ENCODE peak calls at places on chromosomes 7 and 10, in ten cellular contexts. I, H, B, E, S, W, R, M, V and C are unnamed samples.

GRCh38 chr7:36370046-36370445 is 19.6 kb upstream of the ANLN start:
- DNase-seq in I (no peak), H (no peak), B (peak; percentile 52), E (no peak), S (no peak), W (no peak), R (no peak), M (no peak), V (no peak), C (no peak)

GRCh38 chr10:83142074-83142563 is 997.2 kb upstream of the GHITM start:
- DNase-seq in I (no peak), H (no peak), B (no peak), E (no peak), S (no peak), W (no peak), R (no peak), M (no peak), V (no peak), C (no peak)

GRCh38 chr10:117374506-117375359 is 507 bp downstream of the PDZD8 start:
- DNase-seq in I (peak; percentile 45), H (peak; percentile 9), B (peak; percentile 48), E (no peak), S (peak; percentile 55), W (no peak), R (no peak), M (peak; percentile 27), V (peak; percentile 54), C (peak; percentile 38)

GRCh38 chr10:96261930-96262329 is 9.4 kb downstream of the BLNK start:
- DNase-seq in I (no peak), H (no peak), B (no peak), E (no peak), S (no peak), W (no peak), R (no peak), M (no peak), V (no peak), C (no peak)

GRCh38 chr7:94239661-94240234 is 154.9 kb upstream of the COL1A2 start:
- DNase-seq in I (no peak), H (no peak), B (no peak), E (no peak), S (peak; percentile 27), W (no peak), R (no peak), M (no peak), V (no peak), C (no peak)

GRCh38 chr7:47361746-47362215 is 220.1 kb downstream of the TNS3 start:
- DNase-seq in I (peak; percentile 97), H (peak; percentile 3), B (no peak), E (peak; percentile 56), S (peak; percentile 63), W (peak; percentile 59), R (no peak), M (no peak), V (no peak), C (no peak)

GRCh38 chr10:61836888-61837747 is 64.4 kb upstream of the ARID5B start:
- DNase-seq in I (peak; percentile 79), H (no peak), B (no peak), E (peak; percentile 61), S (no peak), W (no peak), R (no peak), M (no peak), V (no peak), C (no peak)

GRCh38 chr7:158828343-158829020 is 827 bp downstream of the ESYT2 start:
- DNase-seq in I (no peak), H (no peak), B (peak; percentile 36), E (no peak), S (peak; percentile 59), W (no peak), R (no peak), M (no peak), V (peak; percentile 85), C (peak; percentile 37)

GRCh38 chr10:12067336-12067735 is 1.4 kb upstream of the DHTKD1 start:
- DNase-seq in I (peak; percentile 70), H (no peak), B (no peak), E (peak; percentile 41), S (no peak), W (no peak), R (no peak), M (no peak), V (no peak), C (no peak)

GRCh38 chr10:32957341-32958084 is 517 bp downstream of the ITGB1 start:
- DNase-seq in I (no peak), H (no peak), B (peak; percentile 13), E (no peak), S (peak; percentile 60), W (no peak), R (peak; percentile 39), M (no peak), V (peak; percentile 82), C (peak; percentile 52)

GRCh38 chr10:5665380-5666323 is 743 bp downstream of the ASB13 start:
- DNase-seq in I (peak; percentile 26), H (no peak), B (peak; percentile 42), E (no peak), S (peak; percentile 35), W (no peak), R (no peak), M (no peak), V (peak; percentile 76), C (no peak)

GRCh38 chr7:33250421-33250827 is 121.1 kb downstream of the BBS9 start:
- DNase-seq in I (peak; percentile 96), H (no peak), B (no peak), E (peak; percentile 80), S (no peak), W (no peak), R (no peak), M (no peak), V (no peak), C (no peak)

GRCh38 chr10:92110039-92110794 is 180.7 kb downstream of the CPEB3 start:
- DNase-seq in I (peak; percentile 57), H (no peak), B (no peak), E (no peak), S (no peak), W (no peak), R (no peak), M (no peak), V (no peak), C (no peak)

GRCh38 chr10:93235686-93236085 is 162.0 kb downstream of the CYP26A1 start:
- DNase-seq in I (peak; percentile 67), H (no peak), B (no peak), E (no peak), S (no peak), W (no peak), R (no peak), M (no peak), V (no peak), C (no peak)

GRCh38 chr10:111079781-111080180 is 3.0 kb downstream of the ADRA2A start:
- DNase-seq in I (no peak), H (no peak), B (no peak), E (no peak), S (no peak), W (no peak), R (no peak), M (no peak), V (no peak), C (no peak)

GRCh38 chr10:62779487-62780248 is 24.9 kb upstream of the ADO start:
- DNase-seq in I (peak; percentile 24), H (peak; percentile 44), B (no peak), E (no peak), S (no peak), W (peak; percentile 17), R (peak; percentile 90), M (no peak), V (no peak), C (peak; percentile 40)

GRCh38 chr7:37999673-38000072 is 79.2 kb downstream of the EPDR1 start:
- DNase-seq in I (peak; percentile 55), H (no peak), B (no peak), E (peak; percentile 36), S (no peak), W (no peak), R (no peak), M (no peak), V (no peak), C (no peak)

GRCh38 chr7:100967292-100967863 is 2.0 kb upstream of the MUC12 start:
- DNase-seq in I (no peak), H (no peak), B (no peak), E (no peak), S (no peak), W (no peak), R (no peak), M (no peak), V (peak; percentile 53), C (no peak)

GRCh38 chr7:79272066-79272669 is 181.3 kb downstream of the MAGI2 start:
- DNase-seq in I (peak; percentile 74), H (no peak), B (peak; percentile 22), E (no peak), S (no peak), W (peak; percentile 9), R (no peak), M (no peak), V (peak; percentile 41), C (no peak)